ENCODE peak calls at places on chromosomes 4 and X, in ten cellular contexts. R is dorsolateral prefrontal cortex; K is stimulated activated CD4-positive, alpha-beta T cell treated with anti-CD3 and anti-CD28 coated beads, TNF-alpha, amount 100 ng/mL, for 48 hours; W is NCI-H748 treated with DMSO at 0.1 percent for 48 hours; I is AG04449; S is NCI-H2029; T is activated effector memory CD4-positive, alpha-beta T cell treated with Interleukin-2 at 50 U/mL for 16 hours; U is transverse colon; J is HS-5; H is sciatic nerve. D is an unnamed sample.

GRCh38 chr4:38949416-38950051 is 81.9 kb downstream of the FAM114A1 start:
- DNase-seq in R (no peak), K (peak; percentile 13), W (no peak), I (no peak), S (no peak), T (peak; percentile 2), U (no peak), J (peak; percentile 19), H (no peak), D (no peak)

GRCh38 chr4:41209901-41210300 is 4.4 kb downstream of the APBB2 start:
- DNase-seq in R (no peak), K (no peak), W (no peak), I (no peak), S (no peak), T (no peak), U (peak; percentile 31), J (no peak), H (no peak), D (no peak)

GRCh38 chr4:38567448-38567847 is 96.6 kb upstream of the KLF3 start:
- DNase-seq in R (no peak), K (no peak), W (no peak), I (no peak), S (no peak), T (no peak), U (no peak), J (no peak), H (no peak), D (no peak)

GRCh38 chr4:17072483-17072882 is 174.0 kb upstream of the LDB2 start:
- DNase-seq in R (no peak), K (no peak), W (no peak), I (no peak), S (no peak), T (no peak), U (no peak), J (no peak), H (no peak), D (no peak)

GRCh38 chr4:43339435-43339834 is 446.9 kb downstream of the GRXCR1 start:
- DNase-seq in R (no peak), K (no peak), W (no peak), I (peak; percentile 14), S (no peak), T (no peak), U (no peak), J (peak; percentile 70), H (no peak), D (no peak)

GRCh38 chrX:2500091-2500680 is 590 bp downstream of the DHRSX start:
- DNase-seq in R (no peak), K (no peak), W (no peak), I (no peak), S (no peak), T (peak; percentile 10), U (peak; percentile 36), J (peak; percentile 35), H (peak; percentile 65), D (peak; percentile 27)

GRCh38 chrX:83108278-83108677 is 399.8 kb upstream of the POU3F4 start:
- DNase-seq in R (no peak), K (no peak), W (no peak), I (no peak), S (no peak), T (no peak), U (no peak), J (no peak), H (no peak), D (no peak)

GRCh38 chr4:95045429-95045828 is 287.7 kb downstream of the BMPR1B start:
- DNase-seq in R (no peak), K (no peak), W (no peak), I (no peak), S (no peak), T (no peak), U (no peak), J (no peak), H (no peak), D (no peak)

GRCh38 chrX:30931920-30932319 is 42.9 kb upstream of the TAB3 start:
- DNase-seq in R (no peak), K (no peak), W (no peak), I (no peak), S (no peak), T (no peak), U (no peak), J (no peak), H (no peak), D (no peak)

GRCh38 chrX:36909584-36909983 is 98.6 kb upstream of the FAM47C start:
- DNase-seq in R (no peak), K (no peak), W (no peak), I (no peak), S (no peak), T (no peak), U (no peak), J (no peak), H (no peak), D (no peak)

GRCh38 chr4:174808119-174808518 is 20.9 kb downstream of the GLRA3 start:
- DNase-seq in R (no peak), K (no peak), W (no peak), I (no peak), S (no peak), T (no peak), U (no peak), J (no peak), H (no peak), D (no peak)

GRCh38 chr4:184410748-184411147 is 63.6 kb downstream of the IRF2 start:
- DNase-seq in R (no peak), K (no peak), W (no peak), I (no peak), S (no peak), T (no peak), U (no peak), J (no peak), H (no peak), D (no peak)

GRCh38 chr4:37232315-37232714 is 12.2 kb upstream of the NWD2 start:
- DNase-seq in R (no peak), K (no peak), W (no peak), I (no peak), S (no peak), T (no peak), U (no peak), J (no peak), H (no peak), D (no peak)

GRCh38 chr4:19478791-19479190 is 772.9 kb upstream of the SLIT2 start:
- DNase-seq in R (no peak), K (no peak), W (no peak), I (peak; percentile 29), S (no peak), T (no peak), U (no peak), J (no peak), H (no peak), D (no peak)

GRCh38 chr4:123848615-123849014 is 452.0 kb downstream of the SPRY1 start:
- DNase-seq in R (no peak), K (no peak), W (no peak), I (no peak), S (no peak), T (no peak), U (no peak), J (no peak), H (no peak), D (no peak)

GRCh38 chr4:81378398-81378797 is 93.3 kb downstream of the RASGEF1B start:
- DNase-seq in R (no peak), K (no peak), W (no peak), I (no peak), S (no peak), T (no peak), U (no peak), J (no peak), H (no peak), D (no peak)

GRCh38 chrX:67288958-67289641 is 254.7 kb upstream of the AR start:
- DNase-seq in R (no peak), K (no peak), W (no peak), I (no peak), S (no peak), T (no peak), U (no peak), J (no peak), H (no peak), D (no peak)

GRCh38 chr4:7052923-7053715 is 9.9 kb downstream of the TADA2B start:
- DNase-seq in R (no peak), K (no peak), W (no peak), I (no peak), S (no peak), T (no peak), U (no peak), J (no peak), H (no peak), D (no peak)

GRCh38 chr4:1300466-1301455 is 11.1 kb downstream of the MAEA start:
- DNase-seq in R (no peak), K (no peak), W (no peak), I (no peak), S (no peak), T (no peak), U (peak; percentile 54), J (peak; percentile 47), H (no peak), D (no peak)

GRCh38 chr4:48944252-48944651 is 37.7 kb upstream of the OCIAD2 start:
- DNase-seq in R (no peak), K (no peak), W (no peak), I (no peak), S (peak; percentile 21), T (no peak), U (peak; percentile 33), J (no peak), H (no peak), D (peak; percentile 59)

GRCh38 chr4:151045907-151046306 is 30.8 kb upstream of the LRBA start:
- DNase-seq in R (no peak), K (no peak), W (peak; percentile 53), I (no peak), S (peak; percentile 33), T (no peak), U (no peak), J (no peak), H (no peak), D (no peak)

GRCh38 chr4:26023191-26023972 is 109.4 kb downstream of the SMIM20 start:
- DNase-seq in R (no peak), K (no peak), W (no peak), I (no peak), S (no peak), T (no peak), U (no peak), J (no peak), H (no peak), D (no peak)

GRCh38 chrX:103640401-103641155 is 11.8 kb downstream of the TCEAL1 start:
- DNase-seq in R (no peak), K (no peak), W (no peak), I (no peak), S (no peak), T (no peak), U (no peak), J (no peak), H (no peak), D (no peak)

GRCh38 chr4:168390041-168390440 is 71.5 kb upstream of the DDX60 start:
- DNase-seq in R (no peak), K (no peak), W (no peak), I (no peak), S (no peak), T (no peak), U (no peak), J (no peak), H (no peak), D (no peak)

GRCh38 chr4:73308286-73308685 is 49.7 kb upstream of the ANKRD17 start:
- DNase-seq in R (no peak), K (no peak), W (no peak), I (no peak), S (no peak), T (no peak), U (no peak), J (no peak), H (no peak), D (no peak)

GRCh38 chr4:89998350-89999098 is 103.9 kb downstream of the MMRN1 start:
- DNase-seq in R (no peak), K (no peak), W (peak; percentile 74), I (no peak), S (no peak), T (no peak), U (no peak), J (no peak), H (no peak), D (no peak)

GRCh38 chr4:135007400-135007799 is 805.8 kb upstream of the PABPC4L start:
- DNase-seq in R (no peak), K (no peak), W (no peak), I (no peak), S (no peak), T (no peak), U (no peak), J (no peak), H (no peak), D (no peak)

GRCh38 chr4:153497091-153497531 is 31.0 kb downstream of the TMEM131L start:
- DNase-seq in R (no peak), K (peak; percentile 41), W (no peak), I (no peak), S (no peak), T (peak; percentile 35), U (no peak), J (no peak), H (no peak), D (no peak)

D was measured in Peyer's patch.